ENCODE peak calls at places on chromosomes 6 and 20, in seven cellular contexts. F is H9, P is PC-3, U is fibroblast of lung, V is SK-N-SH, X is IMR-90, Y is neural progenitor cell. W is an unnamed sample.

GRCh38 chr20:32789896-32790750 is 27.9 kb downstream of the DNMT3B start:
- DNase-seq in P (peak; percentile 79), Y (peak; percentile 86), U (peak; percentile 45), V (peak; percentile 89), F (peak; percentile 86), X (peak; percentile 69), W (peak; percentile 86)

GRCh38 chr20:38148328-38149102 is 16.6 kb downstream of the TGM2 start:
- DNase-seq in U (no peak), X (no peak), Y (no peak), P (no peak), F (no peak), V (no peak), W (no peak)

GRCh38 chr20:37649017-37649416 is 44.8 kb upstream of the CTNNBL1 start:
- DNase-seq in P (no peak), X (no peak), U (no peak), V (no peak), F (no peak), Y (no peak), W (no peak)

GRCh38 chr6:136438445-136438844 is 111.8 kb downstream of the MAP7 start:
- DNase-seq in U (no peak), X (no peak), Y (no peak), F (no peak), V (no peak), P (no peak), W (no peak)

GRCh38 chr20:38579219-38579618 is 1.8 kb upstream of the ADIG start:
- DNase-seq in F (no peak), X (no peak), U (no peak), Y (no peak), V (no peak), P (no peak), W (no peak)

GRCh38 chr6:156400487-156400886 is 376.7 kb upstream of the ARID1B start:
- DNase-seq in Y (no peak), X (no peak), P (no peak), U (no peak), F (no peak), V (no peak), W (no peak)

GRCh38 chr6:144582939-144583613 is 297.9 kb downstream of the UTRN start:
- DNase-seq in U (peak; percentile 39), X (peak; percentile 30), V (peak; percentile 32), Y (peak; percentile 27), P (no peak), F (peak; percentile 32), W (peak; percentile 88)

GRCh38 chr6:126388235-126388634 is 48.3 kb downstream of the CENPW start:
- DNase-seq in V (peak; percentile 57), Y (no peak), X (no peak), U (no peak), F (no peak), P (no peak), W (no peak)

GRCh38 chr20:39669659-39670058 is 707.5 kb downstream of the DHX35 start:
- DNase-seq in P (no peak), F (no peak), U (no peak), X (no peak), V (no peak), Y (no peak), W (no peak)

GRCh38 chr6:35717449-35718353 is 19.1 kb upstream of the ARMC12 start:
- DNase-seq in F (no peak), Y (no peak), P (no peak), U (no peak), X (no peak), V (no peak), W (no peak)

GRCh38 chr6:35718911-35719381 is 17.9 kb upstream of the ARMC12 start:
- DNase-seq in U (no peak), X (no peak), V (no peak), F (no peak), Y (no peak), P (no peak), W (peak; percentile 39)

GRCh38 chr6:35716798-35717197 is 20.0 kb upstream of the ARMC12 start:
- DNase-seq in X (no peak), F (no peak), Y (no peak), V (no peak), P (no peak), U (no peak), W (no peak)

GRCh38 chr6:35719407-35719829 is 17.4 kb upstream of the ARMC12 start:
- DNase-seq in F (no peak), V (no peak), Y (no peak), U (no peak), P (no peak), X (no peak), W (no peak)

DNA sequence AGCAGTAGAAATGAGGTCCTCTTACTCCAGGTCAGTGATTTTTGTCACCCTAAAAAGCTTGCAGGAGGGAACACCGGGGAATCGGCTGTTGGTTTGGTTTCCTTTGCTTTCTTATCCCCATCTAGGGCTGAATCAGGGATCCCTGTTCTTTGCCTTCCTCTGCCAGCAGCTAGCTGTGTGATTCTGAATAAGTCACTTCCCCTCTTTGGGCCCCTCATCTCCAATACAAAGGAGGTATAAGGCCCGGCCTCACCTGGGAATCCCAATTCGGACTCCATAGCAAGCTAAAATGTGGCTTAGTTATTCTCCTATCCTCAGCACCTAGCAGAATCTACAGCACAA is 18.5 kb upstream of the ARMC12 start:
- DNase-seq in P (no peak), X (no peak), F (no peak), U (no peak), V (no peak), Y (no peak), W (no peak)
- H3K4me2 ChIP-seq in P (no peak overlapping the region), X (no peak overlapping the region), F (peak overlapping the region; percentile 3), U (no peak overlapping the region), V (no peak overlapping the region), Y (peak overlapping the region; percentile 36), W (no peak overlapping the region)

GRCh38 chr6:109738200-109738599 is 47.1 kb downstream of the FIG4 start:
- DNase-seq in V (no peak), X (peak; percentile 30), P (no peak), F (no peak), Y (no peak), U (no peak), W (no peak)
- H3K27me3 ChIP-seq in V (no peaks in the 10 kb centered on the region), X (no peaks in the 10 kb centered on the region), P (no peaks in the 10 kb centered on the region), F (no peaks in the 10 kb centered on the region), Y (no peaks in the 10 kb centered on the region), U (no peaks in the 10 kb centered on the region), W (no peaks in the 10 kb centered on the region)

GRCh38 chr20:58129736-58130135 is 98.7 kb downstream of the ANKRD60 start:
- DNase-seq in U (no peak), Y (no peak), F (peak; percentile 21), P (no peak), V (no peak), X (no peak), W (no peak)
- H3K4me2 ChIP-seq in U (no peak overlapping the region), Y (no peak overlapping the region), F (no peak overlapping the region), P (no peak overlapping the region), V (no peak overlapping the region), X (no peak overlapping the region), W (no peak overlapping the region)

DNA sequence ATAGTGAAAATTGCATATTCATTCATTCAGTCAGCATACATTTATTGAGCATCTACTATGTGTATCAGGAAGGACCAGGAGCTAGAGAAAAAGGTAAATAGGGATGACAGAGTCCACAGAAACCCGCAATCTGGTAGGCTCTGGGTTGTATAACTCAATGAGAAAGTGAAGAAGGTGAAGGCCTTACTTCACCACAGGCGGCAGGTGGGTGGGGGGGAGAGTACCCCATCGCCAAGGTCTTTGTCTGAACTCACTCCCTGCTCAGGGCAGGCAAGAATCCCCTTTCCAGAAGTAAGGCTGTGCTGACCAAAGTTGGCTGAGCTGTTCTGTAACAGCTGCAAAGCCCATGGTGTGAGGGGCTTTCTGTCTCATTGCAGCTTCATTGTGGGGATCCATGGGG is 81.3 kb downstream of the CDH26 start:
- DNase-seq in Y (no peak), V (no peak), P (no peak), U (no peak), F (no peak), X (no peak), W (no peak)
- H3K27me3 ChIP-seq in Y (no peaks in the 10 kb centered on the region), V (no peaks in the 10 kb centered on the region), P (no peaks in the 10 kb centered on the region), U (peaks cover 4% of the 10 kb centered on the region), F (no peaks in the 10 kb centered on the region), X (no peaks in the 10 kb centered on the region), W (peaks cover 4% of the 10 kb centered on the region)

GRCh38 chr6:15763364-15763763 is 100.5 kb upstream of the DTNBP1 start:
- DNase-seq in X (no peak), Y (no peak), F (no peak), P (no peak), U (no peak), V (no peak), W (no peak)
- H3K4me2 ChIP-seq in X (no peak overlapping the region), Y (no peak overlapping the region), F (no peak overlapping the region), P (no peak overlapping the region), U (no peak overlapping the region), V (no peak overlapping the region), W (no peak overlapping the region)

DNA sequence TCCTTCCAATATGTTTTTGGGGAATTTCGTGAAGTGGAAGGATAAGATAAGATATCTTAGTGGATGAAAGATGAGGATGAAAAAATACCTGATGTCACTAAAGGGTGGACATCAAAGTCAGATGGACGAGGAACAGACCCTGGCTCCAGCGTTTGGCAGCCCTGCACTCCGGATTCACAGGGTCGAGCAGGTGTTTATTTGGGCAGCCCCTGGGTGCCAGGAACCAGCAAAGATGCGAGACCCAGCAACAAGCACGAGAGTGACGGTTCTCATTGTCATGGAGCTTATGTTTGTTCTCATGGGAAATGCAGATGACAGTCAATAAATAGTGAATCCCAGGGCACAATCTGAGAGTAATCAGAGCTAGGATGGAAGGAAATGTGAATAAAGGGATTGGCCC is 131.1 kb downstream of the PHACTR3 start:
- DNase-seq in V (no peak), U (no peak), Y (no peak), F (peak; percentile 9), P (no peak), X (no peak), W (no peak)
- H3K27me3 ChIP-seq in V (no peaks in the 10 kb centered on the region), U (no peaks in the 10 kb centered on the region), Y (no peaks in the 10 kb centered on the region), F (no peaks in the 10 kb centered on the region), P (peaks cover 86% of the 10 kb centered on the region), X (no peaks in the 10 kb centered on the region), W (peaks cover 39% of the 10 kb centered on the region)

DNA sequence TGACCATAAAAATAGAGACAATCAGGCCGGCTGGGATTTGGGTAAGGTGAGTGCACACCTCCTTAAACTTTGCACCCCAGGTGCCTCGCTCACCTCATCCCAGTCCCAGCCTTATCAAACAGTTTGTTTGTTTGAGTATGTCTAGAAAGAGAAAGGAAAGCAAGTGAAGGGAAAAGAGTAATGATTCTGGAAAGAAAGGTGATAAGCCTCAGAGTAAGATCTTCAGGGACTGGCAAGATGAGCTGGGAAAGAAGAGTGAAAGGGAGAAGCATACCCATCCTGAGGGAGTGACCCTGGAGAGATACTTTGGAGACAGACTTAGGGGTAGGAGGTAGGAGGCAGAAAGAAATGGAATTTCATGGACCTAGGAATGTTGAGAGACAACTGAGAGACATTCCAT is 1.7 kb downstream of the TAP2 start:
- DNase-seq in P (no peak), F (no peak), U (no peak), V (no peak), Y (no peak), X (no peak), W (no peak)
- H3K4me2 ChIP-seq in P (peak overlapping the region; percentile 100), F (peak overlapping the region; percentile 11), U (no peak overlapping the region), V (no peak overlapping the region), Y (no peak overlapping the region), X (no peak overlapping the region), W (peak overlapping the region; percentile 97)